ENCODE peak calls at places on chromosomes 12 and 14, in nine cellular contexts. F is A549, Q is transverse colon, L is GM12878, Y is heart left ventricle, V is IMR-90, X is stomach, Z is testis, N is uterus. A is an unnamed sample.

GRCh38 chr14:69300601-69301221 is 40.8 kb downstream of the GALNT16 start:
- DNase-seq in F (no peak), Q (no peak), L (no peak), Y (peak; percentile 39), V (no peak), X (no peak), Z (no peak), N (no peak), A (no peak)

GRCh38 chr12:85755760-85756159 is 80.4 kb downstream of the RASSF9 start:
- DNase-seq in F (no peak), Q (no peak), L (no peak), Y (no peak), V (peak; percentile 0), X (no peak), Z (no peak), N (no peak), A (no peak)

GRCh38 chr12:57764662-57765002 is 2.2 kb downstream of the CYP27B1 start:
- DNase-seq in F (no peak), Q (no peak), L (no peak), Y (no peak), V (no peak), X (no peak), Z (no peak), N (no peak), A (no peak)

GRCh38 chr12:64625243-64626077 is 15.2 kb downstream of the RASSF3 start:
- DNase-seq in F (peak; percentile 76), Q (peak; percentile 54), L (peak; percentile 78), Y (peak; percentile 78), V (peak; percentile 94), X (peak; percentile 47), Z (peak; percentile 74), N (peak; percentile 86), A (no peak)

GRCh38 chr12:3300833-3301401 is 190.1 kb upstream of the PRMT8 start:
- DNase-seq in F (no peak), Q (no peak), L (no peak), Y (no peak), V (no peak), X (no peak), Z (no peak), N (no peak), A (no peak)

GRCh38 chr14:69693145-69693544 is 73.8 kb upstream of the SRSF5 start:
- DNase-seq in F (no peak), Q (peak; percentile 61), L (no peak), Y (no peak), V (no peak), X (peak; percentile 48), Z (no peak), N (no peak), A (no peak)

GRCh38 chr12:121990692-121991603 is 30.7 kb upstream of the BCL7A start:
- DNase-seq in F (no peak), Q (no peak), L (peak; percentile 86), Y (no peak), V (peak; percentile 45), X (no peak), Z (no peak), N (no peak), A (no peak)

GRCh38 chr12:133202493-133203343 is 21.4 kb downstream of the ZNF268 start:
- DNase-seq in F (no peak), Q (no peak), L (no peak), Y (no peak), V (no peak), X (no peak), Z (no peak), N (no peak), A (no peak)

GRCh38 chr14:64736271-64737131 is 32.3 kb downstream of the PLEKHG3 start:
- DNase-seq in F (no peak), Q (peak; percentile 76), L (no peak), Y (no peak), V (no peak), X (peak; percentile 79), Z (no peak), N (no peak), A (no peak)

GRCh38 chr14:36229262-36229661 is 52.7 kb upstream of the PTCSC3 start:
- DNase-seq in F (no peak), Q (no peak), L (no peak), Y (no peak), V (no peak), X (no peak), Z (no peak), N (no peak), A (no peak)

GRCh38 chr12:88854260-88854659 is 274.0 kb upstream of the KITLG start:
- DNase-seq in F (peak; percentile 8), Q (no peak), L (no peak), Y (no peak), V (peak; percentile 85), X (no peak), Z (no peak), N (no peak), A (peak; percentile 8)

GRCh38 chr14:77375164-77375950 is 1.5 kb downstream of the TMED8 start:
- DNase-seq in F (no peak), Q (no peak), L (no peak), Y (no peak), V (no peak), X (no peak), Z (no peak), N (no peak), A (no peak)

GRCh38 chr12:23893611-23894010 is 55.9 kb downstream of the SOX5 start:
- DNase-seq in F (no peak), Q (no peak), L (no peak), Y (no peak), V (no peak), X (no peak), Z (no peak), N (no peak), A (no peak)

GRCh38 chr14:51419685-51420084 is 179.6 kb downstream of the TMX1 start:
- DNase-seq in F (no peak), Q (no peak), L (no peak), Y (no peak), V (no peak), X (no peak), Z (no peak), N (no peak), A (no peak)

GRCh38 chr12:92604786-92605185 is 98.0 kb upstream of the PLEKHG7 start:
- DNase-seq in F (no peak), Q (no peak), L (no peak), Y (no peak), V (no peak), X (no peak), Z (no peak), N (no peak), A (no peak)

GRCh38 chr14:70934502-70935134 is 27.4 kb downstream of the PCNX1 start:
- DNase-seq in F (no peak), Q (no peak), L (peak; percentile 34), Y (no peak), V (peak; percentile 71), X (no peak), Z (no peak), N (no peak), A (no peak)

GRCh38 chr14:103561381-103562134 is 899 bp downstream of the BAG5 start:
- DNase-seq in F (no peak), Q (no peak), L (no peak), Y (peak; percentile 65), V (peak; percentile 49), X (no peak), Z (no peak), N (peak; percentile 47), A (peak; percentile 67)

GRCh38 chr14:103562135-103562384 is 397 bp downstream of the BAG5 start:
- DNase-seq in F (no peak), Q (peak; percentile 35), L (no peak), Y (peak; percentile 69), V (no peak), X (no peak), Z (no peak), N (peak; percentile 36), A (no peak)

GRCh38 chr14:103563089-103563620 is 395 bp downstream of the COA8 start:
- DNase-seq in F (peak; percentile 83), Q (peak; percentile 76), L (no peak), Y (no peak), V (no peak), X (peak; percentile 69), Z (peak; percentile 61), N (peak; percentile 46), A (peak; percentile 81)

GRCh38 chr14:103558071-103558882 is 4.2 kb downstream of the BAG5 start:
- DNase-seq in F (no peak), Q (no peak), L (no peak), Y (no peak), V (peak; percentile 83), X (no peak), Z (no peak), N (peak; percentile 68), A (no peak)

GRCh38 chr14:103562385-103563088 is at the start of the genes BAG5 and COA8:
- DNase-seq in F (peak; percentile 84), Q (peak; percentile 88), L (peak; percentile 35), Y (peak; percentile 87), V (peak; percentile 75), X (peak; percentile 85), Z (peak; percentile 90), N (peak; percentile 78), A (peak; percentile 91)
- TF ChIP-seq POLR2A in F (peak; percentile 71), Q (peak; percentile 88), L (peak; percentile 94), Y (peak; percentile 69), V (peak; percentile 69), X (no peak), Z (no peak), N (peak; percentile 80), A (peak; percentile 55)

GRCh38 chr12:106301611-106302321 is 767 bp upstream of the TCP11L2 start:
- DNase-seq in F (peak; percentile 70), Q (peak; percentile 88), L (peak; percentile 53), Y (peak; percentile 57), V (peak; percentile 64), X (peak; percentile 95), Z (peak; percentile 51), N (peak; percentile 59), A (peak; percentile 22)
- TF ChIP-seq POLR2A in F (no peak), Q (peak; percentile 85), L (peak; percentile 14), Y (no peak), V (peak; percentile 25), X (no peak), Z (no peak), N (no peak), A (no peak)

GRCh38 chr12:43898474-43898873 is 62.6 kb downstream of the TMEM117 start:
- DNase-seq in F (no peak), Q (no peak), L (no peak), Y (no peak), V (no peak), X (no peak), Z (no peak), N (no peak), A (no peak)
- TF ChIP-seq POLR2A in F (no peak), Q (no peak), L (no peak), Y (no peak), V (no peak), X (no peak), Z (no peak), N (no peak), A (no peak)

DNA sequence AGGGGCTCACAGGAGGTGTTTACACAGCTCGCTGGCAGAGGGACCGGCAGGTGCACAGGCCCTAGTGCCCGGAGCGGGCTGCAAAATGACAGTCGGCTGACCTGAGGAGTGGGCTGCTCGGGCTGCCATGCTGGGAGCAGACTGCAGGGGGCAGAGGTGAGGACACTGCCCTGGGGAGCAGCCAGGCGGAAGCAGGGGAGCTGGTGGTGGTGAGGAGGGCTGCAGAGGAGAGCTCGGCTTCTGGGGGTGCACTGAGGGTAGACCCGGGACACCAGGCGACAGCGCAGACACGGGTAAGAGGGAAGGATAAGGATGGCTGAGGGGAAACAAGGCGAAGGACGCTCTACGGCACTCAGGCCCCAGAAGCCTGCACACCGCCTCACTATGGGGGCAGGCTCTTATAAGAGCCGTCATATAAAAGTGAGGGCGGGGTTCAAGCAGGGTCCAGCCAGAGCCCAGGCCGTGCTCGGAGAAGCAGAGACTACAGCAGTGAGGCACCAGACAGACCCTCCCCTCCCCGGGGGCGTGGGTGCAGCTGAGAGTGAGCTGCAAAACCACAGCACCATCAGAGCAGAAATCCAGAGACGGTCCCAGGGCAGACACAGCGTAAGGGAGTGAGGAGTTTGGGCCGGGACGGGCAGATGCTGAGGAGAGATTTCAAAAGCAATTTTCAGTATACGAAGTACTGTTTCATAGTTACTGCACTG is 62.5 kb downstream of the CCDC88C start:
- DNase-seq in F (peak; percentile 25), Q (peak; percentile 53), L (no peak), Y (no peak), V (no peak), X (no peak), Z (no peak), N (no peak), A (no peak)
- TF ChIP-seq POLR2A in F (no peak), Q (no peak), L (no peak), Y (no peak), V (no peak), X (no peak), Z (no peak), N (no peak), A (no peak)